ENCODE peak calls at places on chromosomes 12 and 14, in nine cellular contexts. R is Caco-2, S is foreskin fibroblast, O is esophagus muscularis mucosa, W is brain microvascular endothelial cell, K is mucosa of descending colon, Q is dorsolateral prefrontal cortex, U is GM06990, L is cardiac fibroblast. H is an unnamed sample.

GRCh38 chr14:59564356-59564755 is 12.3 kb downstream of the CCDC175 start:
- DNase-seq in R (no peak), S (no peak), O (no peak), W (no peak), K (no peak), Q (no peak), U (no peak), L (no peak), H (no peak)

GRCh38 chr12:67943295-67943892 is 45.9 kb upstream of the IFNG-AS1 start:
- DNase-seq in R (peak), S (peak), O (no peak), W (peak), K (peak), Q (no peak), U (peak), L (peak), H (no peak)

GRCh38 chr14:44962573-44963528 is 861 bp downstream of the TOGARAM1 start:
- DNase-seq in R (peak), S (peak), O (peak), W (peak), K (peak), Q (peak), U (no peak), L (peak), H (no peak)

GRCh38 chr14:98548071-98548686 is 723.8 kb downstream of the BCL11B start:
- DNase-seq in R (no peak), S (no peak), O (no peak), W (no peak), K (no peak), Q (no peak), U (no peak), L (no peak), H (no peak)

GRCh38 chr12:18799561-18799960 is 61.6 kb downstream of the CAPZA3 start:
- DNase-seq in R (no peak), S (no peak), O (no peak), W (peak), K (no peak), Q (no peak), U (no peak), L (peak), H (no peak)

GRCh38 chr12:83864064-83864463 is 1048.5 kb downstream of the SLC6A15 start:
- DNase-seq in R (no peak), S (no peak), O (no peak), W (no peak), K (no peak), Q (no peak), U (no peak), L (no peak), H (no peak)

GRCh38 chr14:104551851-104552737 is 27.5 kb upstream of the C14orf180 start:
- DNase-seq in R (peak), S (no peak), O (no peak), W (no peak), K (no peak), Q (peak), U (no peak), L (no peak), H (no peak)

GRCh38 chr12:132445884-132446471 is 44.0 kb upstream of the FBRSL1 start:
- DNase-seq in R (peak), S (peak), O (no peak), W (peak), K (peak), Q (no peak), U (no peak), L (peak), H (peak)

GRCh38 chr14:101561145-101561896 is at the start of gene DIO3:
- DNase-seq in R (peak), S (no peak), O (no peak), W (no peak), K (peak), Q (no peak), U (no peak), L (peak), H (no peak)

GRCh38 chr14:53509845-53510244 is 356.7 kb upstream of the DDHD1 start:
- DNase-seq in R (no peak), S (peak), O (no peak), W (no peak), K (peak), Q (no peak), U (no peak), L (peak), H (peak)

GRCh38 chr14:22226381-22226780 is 362.6 kb downstream of the DAD1 start:
- DNase-seq in R (no peak), S (no peak), O (no peak), W (peak), K (no peak), Q (no peak), U (peak), L (no peak), H (no peak)

GRCh38 chr14:65168840-65169239 is 66.5 kb upstream of the MAX start:
- DNase-seq in R (no peak), S (peak), O (no peak), W (no peak), K (no peak), Q (no peak), U (peak), L (peak), H (peak)

GRCh38 chr12:15636060-15636890 is 152.9 kb downstream of the EPS8 start:
- DNase-seq in R (no peak), S (no peak), O (no peak), W (no peak), K (no peak), Q (no peak), U (no peak), L (no peak), H (no peak)

GRCh38 chr12:45284096-45284901 is 68.4 kb downstream of the ANO6 start:
- DNase-seq in R (peak), S (peak), O (no peak), W (peak), K (no peak), Q (no peak), U (no peak), L (peak), H (peak)

GRCh38 chr14:37620856-37621255 is 25.4 kb downstream of the TTC6 start:
- DNase-seq in R (no peak), S (no peak), O (peak), W (no peak), K (no peak), Q (no peak), U (no peak), L (no peak), H (no peak)

GRCh38 chr12:92242917-92243316 is 97.3 kb upstream of the BTG1 start:
- DNase-seq in R (no peak), S (peak), O (no peak), W (no peak), K (no peak), Q (no peak), U (no peak), L (peak), H (peak)

GRCh38 chr14:99883866-99884650 is 90.8 kb downstream of the EML1 start:
- DNase-seq in R (no peak), S (no peak), O (peak), W (no peak), K (no peak), Q (no peak), U (no peak), L (no peak), H (no peak)

GRCh38 chr12:75481013-75481705 is 604 bp downstream of the GLIPR1 start:
- DNase-seq in R (no peak), S (peak), O (no peak), W (no peak), K (no peak), Q (no peak), U (no peak), L (peak), H (no peak)
- H3K4me3 ChIP-seq in R (no peak), S (peak), O (peak), W (peak), K (no peak), Q (peak), U (peak), L (peak), H (peak)

GRCh38 chr12:110159671-110160245 is 35.6 kb downstream of the IFT81 start:
- DNase-seq in R (no peak), S (no peak), O (no peak), W (no peak), K (no peak), Q (no peak), U (no peak), L (no peak), H (no peak)
- H3K4me3 ChIP-seq in R (no peak), S (no peak), O (no peak), W (no peak), K (no peak), Q (no peak), U (no peak), L (no peak), H (no peak)

DNA sequence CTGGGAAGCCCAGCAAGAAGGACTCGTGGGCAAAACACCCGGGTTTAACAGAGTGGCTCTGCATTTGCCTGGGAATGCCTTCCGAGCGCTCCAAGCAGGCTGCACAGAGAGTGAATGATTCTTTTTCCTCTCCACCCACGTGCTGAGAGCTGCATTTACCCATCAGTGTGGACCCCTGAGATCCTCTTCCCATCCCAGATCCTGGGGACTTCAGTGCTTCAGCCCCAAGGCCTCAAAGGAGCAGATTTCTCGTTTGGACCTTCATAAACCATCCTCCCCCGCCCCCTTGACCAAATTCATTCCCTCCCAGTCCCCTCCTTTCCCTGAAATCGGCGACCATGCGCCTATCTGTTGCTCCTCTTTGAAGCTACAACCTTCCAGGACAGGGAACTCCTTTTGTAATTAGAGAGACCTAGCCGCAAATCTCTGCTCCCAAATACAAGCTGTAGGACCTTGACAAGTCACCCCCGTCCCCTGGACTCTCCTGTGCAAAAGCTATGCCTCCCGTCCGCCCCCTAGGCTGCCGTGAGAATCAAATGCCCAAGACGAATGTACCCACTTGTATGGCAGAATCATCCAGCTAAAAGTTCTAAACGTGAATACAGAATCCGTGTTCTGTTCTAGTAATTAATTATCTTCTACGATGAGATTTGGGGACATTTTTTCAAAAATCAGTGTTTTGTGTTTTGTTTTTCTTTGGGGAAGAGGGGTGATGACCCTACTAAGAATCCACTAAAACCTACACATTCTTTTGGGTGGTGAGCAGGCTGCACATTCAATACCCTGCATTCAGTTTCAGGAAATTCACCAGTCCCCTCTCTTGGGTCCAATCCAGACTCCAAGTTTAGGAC is 8.8 kb downstream of the TBX5 start:
- DNase-seq in R (no peak), S (no peak), O (no peak), W (no peak), K (no peak), Q (no peak), U (no peak), L (no peak), H (no peak)
- H3K4me3 ChIP-seq in R (no peak), S (peak), O (peak), W (no peak), K (no peak), Q (no peak), U (no peak), L (no peak), H (no peak)

DNA sequence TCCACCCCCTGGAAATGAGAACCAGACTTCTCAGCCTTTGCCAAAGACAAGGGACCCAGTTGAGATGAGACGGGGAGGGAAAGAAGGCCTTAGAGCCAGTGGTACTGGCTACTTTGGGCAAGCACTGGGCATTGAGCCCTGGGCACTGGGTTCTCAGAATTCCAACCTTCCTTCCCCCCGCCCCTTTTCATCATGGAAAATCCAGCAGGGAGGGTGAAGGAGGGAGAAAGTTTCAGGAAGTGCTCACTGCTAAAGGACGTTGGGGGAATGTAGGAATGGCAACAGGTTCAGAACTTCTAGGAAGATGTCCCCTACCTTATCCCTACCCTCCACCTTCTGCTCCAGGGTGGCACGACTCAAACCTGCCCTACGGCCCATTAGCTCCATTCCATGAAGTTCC is 4.2 kb upstream of the TNS2 start:
- DNase-seq in R (no peak), S (no peak), O (no peak), W (no peak), K (no peak), Q (no peak), U (no peak), L (no peak), H (no peak)
- H3K4me3 ChIP-seq in R (peak), S (peak), O (peak), W (no peak), K (no peak), Q (peak), U (no peak), L (peak), H (peak)

GRCh38 chr12:4483885-4484823 is 38.5 kb upstream of the FGF6 start:
- DNase-seq in R (no peak), S (no peak), O (no peak), W (no peak), K (no peak), Q (no peak), U (no peak), L (no peak), H (no peak)
- H3K4me3 ChIP-seq in R (no peak), S (no peak), O (no peak), W (no peak), K (no peak), Q (no peak), U (no peak), L (no peak), H (no peak)